ENCODE peak calls at places on chromosomes 4 and X, in nine cellular contexts. B is suprapubic skin, Q is epithelial cell of esophagus, U is AG10803, P is uterus, W is left ventricle myocardium inferior, K is heart right ventricle, F is ovary, L is body of pancreas. O is an unnamed sample.
A peak's percentile ranks its signal among the peaks of the same experiment; 100 is the strongest.

GRCh38 chr4:36651253-36651652 is 369.8 kb downstream of the DTHD1 start:
- DNase-seq in P (no peak), Q (peak; percentile 79), B (no peak), F (no peak), U (no peak), K (no peak), W (no peak), L (no peak), O (no peak)

GRCh38 chr4:38179690-38180299 is 219.6 kb downstream of the PTTG2 start:
- DNase-seq in B (no peak), P (peak; percentile 66), W (peak; percentile 61), U (peak; percentile 63), L (peak; percentile 84), K (peak; percentile 71), Q (peak; percentile 78), F (peak; percentile 70), O (peak; percentile 80)

GRCh38 chr4:18297684-18298083 is 276.1 kb upstream of the LCORL start:
- DNase-seq in F (no peak), K (no peak), Q (no peak), W (no peak), U (no peak), P (no peak), L (no peak), B (no peak), O (no peak)

GRCh38 chr4:168562021-168562691 is 65.3 kb downstream of the PALLD start:
- DNase-seq in F (no peak), L (no peak), Q (peak; percentile 60), W (no peak), B (no peak), U (peak; percentile 17), P (no peak), K (no peak), O (no peak)

GRCh38 chr4:53196195-53196641 is 169.6 kb downstream of the SCFD2 start:
- DNase-seq in B (no peak), U (peak; percentile 43), L (no peak), Q (no peak), P (no peak), K (no peak), W (no peak), F (no peak), O (no peak)

GRCh38 chr4:144402999-144403398 is 243.0 kb upstream of the HHIP start:
- DNase-seq in B (no peak), L (no peak), K (no peak), F (no peak), P (no peak), U (no peak), W (no peak), Q (no peak), O (no peak)

GRCh38 chr4:38730830-38731646 is 51.8 kb downstream of the TLR10 start:
- DNase-seq in U (peak; percentile 95), P (peak; percentile 78), B (peak; percentile 90), Q (peak; percentile 66), F (peak; percentile 88), K (peak; percentile 85), W (peak; percentile 79), L (peak; percentile 87), O (peak; percentile 83)

GRCh38 chrX:108437354-108437753 is 868 bp downstream of the COL4A6 start:
- DNase-seq in U (no peak), W (no peak), K (no peak), Q (peak; percentile 26), P (no peak), B (no peak), L (no peak), F (no peak), O (no peak)

GRCh38 chrX:50075630-50076349 is 125.0 kb downstream of the AKAP4 start:
- DNase-seq in B (no peak), K (no peak), U (no peak), W (no peak), L (no peak), Q (no peak), P (no peak), F (no peak), O (no peak)

GRCh38 chrX:9855536-9856320 is 69.5 kb downstream of the SHROOM2 start:
- DNase-seq in L (no peak), B (no peak), W (no peak), K (no peak), Q (no peak), U (no peak), P (no peak), F (no peak), O (no peak)

GRCh38 chr4:73603307-73603710 is 16.9 kb downstream of the RASSF6 start:
- DNase-seq in P (no peak), W (no peak), B (no peak), Q (peak; percentile 40), L (peak; percentile 53), U (no peak), F (no peak), K (no peak), O (no peak)

GRCh38 chr4:168486961-168487820 is 6.9 kb upstream of the DDX60L start:
- DNase-seq in B (no peak), U (peak; percentile 49), L (no peak), K (no peak), W (no peak), Q (peak; percentile 95), F (no peak), P (no peak), O (no peak)

GRCh38 chr4:92270908-92271307 is 32.9 kb upstream of the GRID2 start:
- DNase-seq in L (no peak), U (no peak), P (no peak), W (no peak), K (no peak), Q (peak; percentile 3), B (no peak), F (no peak), O (no peak)

GRCh38 chr4:26171953-26172352 is 148.9 kb upstream of the RBPJ start:
- DNase-seq in K (no peak), P (no peak), U (peak; percentile 17), F (no peak), B (no peak), Q (peak; percentile 56), L (no peak), W (no peak), O (no peak)

GRCh38 chr4:140130677-140131076 is 23.3 kb downstream of the MAML3 start:
- DNase-seq in W (no peak), K (no peak), Q (peak; percentile 98), B (no peak), U (peak; percentile 58), F (no peak), P (no peak), L (no peak), O (no peak)

GRCh38 chrX:150731795-150732194 is 38.6 kb downstream of the MTMR1 start:
- DNase-seq in L (no peak), P (peak; percentile 20), B (no peak), U (peak; percentile 94), K (peak; percentile 4), F (no peak), Q (peak; percentile 83), W (no peak), O (no peak)

GRCh38 chr4:159540038-159540437 is 437.2 kb downstream of the RAPGEF2 start:
- DNase-seq in W (no peak), P (no peak), B (no peak), Q (no peak), L (no peak), F (no peak), K (no peak), U (no peak), O (no peak)
- H3K4me3 ChIP-seq in W (no peak overlapping the region), P (no peak overlapping the region), B (no peak overlapping the region), Q (no peak overlapping the region), L (no peak overlapping the region), F (no peak overlapping the region), K (no peak overlapping the region), U (no peak overlapping the region), O (no peak overlapping the region)

DNA sequence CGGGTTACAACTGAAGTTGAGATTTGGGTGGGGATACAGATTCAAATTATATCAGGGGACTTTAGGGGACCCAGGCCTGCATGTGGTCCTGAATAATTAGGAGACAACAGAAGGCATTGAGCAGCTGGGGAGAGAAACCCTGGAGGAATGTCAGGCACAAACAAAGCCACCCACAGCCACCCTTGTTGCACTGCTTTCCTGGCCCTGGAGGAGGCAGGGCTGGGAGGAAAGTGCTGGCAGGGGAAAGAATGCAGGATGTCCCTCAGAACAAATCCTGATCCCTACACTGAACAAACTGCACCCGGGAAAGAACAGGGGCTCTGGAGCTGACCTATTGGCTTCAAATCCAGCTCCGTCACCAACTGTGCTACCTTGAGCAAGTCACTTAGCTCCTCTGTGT is 214.1 kb upstream of the ATP6AP2 start:
- DNase-seq in U (no peak), Q (no peak), P (no peak), B (no peak), L (no peak), F (no peak), K (no peak), W (no peak), O (no peak)
- TF ChIP-seq CTCF in U (no peak), Q (no peak), P (no peak), B (no peak), L (no peak), F (no peak), K (no peak), W (no peak), O (no peak)

DNA sequence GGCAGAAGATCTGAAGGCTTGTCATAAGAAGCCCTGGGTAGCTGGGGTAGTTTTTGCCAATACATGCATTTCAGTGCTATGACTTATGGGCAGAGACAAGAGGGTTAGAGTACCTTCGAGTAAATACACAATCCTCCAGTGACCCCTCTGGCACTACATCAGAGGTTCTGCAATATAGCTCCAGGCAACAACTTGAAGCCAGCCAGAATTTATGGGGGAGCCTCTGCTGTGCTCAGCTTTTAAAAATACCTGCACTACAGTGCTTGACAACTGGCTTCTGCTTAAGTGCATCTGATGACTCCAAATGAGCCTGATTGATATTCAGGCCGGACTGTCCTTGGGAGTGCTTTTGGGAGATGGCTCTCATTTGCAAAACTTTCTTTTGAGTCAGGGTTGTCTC is 44.9 kb upstream of the SMAD1 start:
- DNase-seq in U (no peak), B (no peak), Q (no peak), P (no peak), K (no peak), F (no peak), L (no peak), W (no peak), O (no peak)
- H3K4me3 ChIP-seq in U (no peak overlapping the region), B (no peak overlapping the region), Q (no peak overlapping the region), P (no peak overlapping the region), K (no peak overlapping the region), F (no peak overlapping the region), L (no peak overlapping the region), W (no peak overlapping the region), O (no peak overlapping the region)

DNA sequence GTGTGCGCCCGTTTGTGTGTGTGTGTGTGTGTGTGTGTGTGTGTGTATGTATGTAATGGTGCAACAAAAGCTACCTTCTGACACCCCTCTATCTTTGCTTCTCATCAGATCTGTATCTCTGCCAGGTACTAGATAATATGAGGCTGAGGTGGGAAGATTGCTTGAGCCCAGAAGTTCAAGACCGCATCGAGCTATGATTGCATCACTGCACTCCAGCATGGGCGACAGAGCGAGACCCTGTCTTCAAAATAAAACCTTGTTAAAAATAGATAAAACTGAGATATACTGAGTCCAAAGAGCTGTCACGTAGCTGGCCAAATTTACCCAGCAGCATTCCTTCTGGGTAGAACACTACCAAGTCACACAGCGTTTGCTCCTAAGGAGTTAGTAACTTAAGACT is 18.4 kb downstream of the NLGN4X start:
- DNase-seq in U (no peak), B (no peak), F (no peak), Q (no peak), P (no peak), W (no peak), L (no peak), K (no peak), O (no peak)
- TF ChIP-seq CTCF in U (no peak), B (no peak), F (no peak), Q (no peak), P (no peak), W (no peak), L (no peak), K (no peak), O (no peak)

GRCh38 chr4:87918314-87919058 is 57.0 kb upstream of the SPP1 start:
- DNase-seq in U (no peak), F (no peak), W (no peak), B (no peak), P (no peak), L (no peak), K (no peak), Q (no peak), O (no peak)
- H3K4me3 ChIP-seq in U (no peak overlapping the region), F (no peak overlapping the region), W (no peak overlapping the region), B (no peak overlapping the region), P (no peak overlapping the region), L (no peak overlapping the region), K (no peak overlapping the region), Q (no peak overlapping the region), O (no peak overlapping the region)

O was measured in lung.